ENCODE peak calls at places on chromosomes 2 and 18, in ten cellular contexts. O, M, I, Z, U, L, F, P, D and J are unnamed samples.

GRCh38 chr2:64654993-64655666 is 1.4 kb upstream of the SERTAD2 start:
- DNase-seq in O (no peak), M (peak; percentile 38), I (no peak), Z (peak; percentile 38), U (peak; percentile 52), L (no peak), F (peak; percentile 43), P (peak; percentile 64), D (peak; percentile 24), J (no peak)

GRCh38 chr18:76256897-76257500 is 238.0 kb downstream of the ZNF516 start:
- DNase-seq in O (no peak), M (peak; percentile 76), I (no peak), Z (peak; percentile 71), U (no peak), L (no peak), F (peak; percentile 39), P (peak; percentile 83), D (peak; percentile 39), J (peak; percentile 53)

GRCh38 chr2:71071681-71072398 is 3.4 kb downstream of the NAGK start:
- DNase-seq in O (peak; percentile 80), M (no peak), I (peak; percentile 23), Z (no peak), U (peak; percentile 95), L (no peak), F (peak; percentile 84), P (no peak), D (no peak), J (no peak)

GRCh38 chr2:105388971-105389381 is 9.9 kb downstream of the FHL2 start:
- DNase-seq in O (no peak), M (peak; percentile 96), I (no peak), Z (peak; percentile 97), U (no peak), L (no peak), F (no peak), P (peak; percentile 85), D (no peak), J (no peak)

GRCh38 chr2:162198239-162198638 is 45.0 kb downstream of the FAP start:
- DNase-seq in O (no peak), M (peak; percentile 25), I (no peak), Z (peak; percentile 15), U (no peak), L (no peak), F (no peak), P (no peak), D (no peak), J (no peak)

GRCh38 chr18:58132595-58133191 is 88.7 kb downstream of the NEDD4L start:
- DNase-seq in O (no peak), M (no peak), I (no peak), Z (no peak), U (no peak), L (no peak), F (no peak), P (peak; percentile 29), D (no peak), J (no peak)

GRCh38 chr2:219887870-219888269 is 260.4 kb downstream of the SLC4A3 start:
- DNase-seq in O (no peak), M (no peak), I (no peak), Z (no peak), U (no peak), L (no peak), F (no peak), P (no peak), D (no peak), J (no peak)

GRCh38 chr2:100906131-100906530 is 86.2 kb downstream of the NPAS2 start:
- DNase-seq in O (no peak), M (no peak), I (no peak), Z (no peak), U (no peak), L (no peak), F (no peak), P (no peak), D (no peak), J (no peak)

GRCh38 chr2:174341995-174342571 is 7.3 kb downstream of the SP9 start:
- DNase-seq in O (no peak), M (no peak), I (no peak), Z (no peak), U (no peak), L (no peak), F (no peak), P (no peak), D (no peak), J (peak; percentile 42)

GRCh38 chr2:95366514-95366913 is 36.0 kb upstream of the FAHD2A start:
- DNase-seq in O (no peak), M (no peak), I (peak; percentile 4), Z (no peak), U (no peak), L (no peak), F (no peak), P (no peak), D (no peak), J (no peak)

DNA sequence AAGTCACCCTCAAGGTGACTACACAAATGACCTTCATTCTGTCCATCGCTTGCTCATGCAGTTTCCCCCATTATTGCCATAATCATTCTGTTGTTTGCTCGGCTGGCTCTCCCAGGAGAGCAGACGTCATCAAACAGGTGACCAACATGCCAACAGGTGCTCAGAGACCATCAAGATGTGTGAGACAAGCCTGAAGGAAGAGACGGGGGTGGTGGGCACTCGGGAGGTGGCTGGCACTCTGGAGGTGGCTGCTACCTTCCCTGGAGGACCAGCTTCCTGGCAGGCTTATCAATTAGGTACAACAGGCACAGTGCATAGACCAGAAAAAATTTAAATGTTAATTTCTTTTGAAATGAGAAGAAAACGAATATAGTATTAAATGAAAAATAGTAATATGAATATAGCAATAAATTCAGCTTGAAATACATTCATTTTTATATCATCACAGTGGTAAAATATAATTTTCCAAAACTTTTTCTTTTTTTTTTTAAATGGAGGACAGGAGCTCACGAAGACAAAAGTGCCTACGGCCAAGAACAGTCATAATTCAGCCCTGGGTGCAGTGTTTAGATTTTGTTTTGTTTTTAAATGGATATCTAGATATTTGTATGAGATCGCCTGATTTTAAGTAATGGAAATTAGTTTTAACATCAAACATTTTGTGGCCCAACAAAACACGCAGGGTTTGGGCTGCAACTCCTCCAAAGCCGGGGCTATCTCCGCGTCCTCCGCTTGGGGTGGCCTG is 16.9 kb upstream of the HAAO start:
- DNase-seq in O (no peak), M (no peak), I (no peak), Z (peak; percentile 81), U (no peak), L (no peak), F (no peak), P (no peak), D (peak; percentile 67), J (no peak)
- TF ChIP-seq CTCF in O (no peak), M (peak; percentile 7), I (no peak), Z (peak; percentile 21), U (no peak), L (no peak), F (no peak), P (peak; percentile 15), D (no peak), J (no peak)

DNA sequence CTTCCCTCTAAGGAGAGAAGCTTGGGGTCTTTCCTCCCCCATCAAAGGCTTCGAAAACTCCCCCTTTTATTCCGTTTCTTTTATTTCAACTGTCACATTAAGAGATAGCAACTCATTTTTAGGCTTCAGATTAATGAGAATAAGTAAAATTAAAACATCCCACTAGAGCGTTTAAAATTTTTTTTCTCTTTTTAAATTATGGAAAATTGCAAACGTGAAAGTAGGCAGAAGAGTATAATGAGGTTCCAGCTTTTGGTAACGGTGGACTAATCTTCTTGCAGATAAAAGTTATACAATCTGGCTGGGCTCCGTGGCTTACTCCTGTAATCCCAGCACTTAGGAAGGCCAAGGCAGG is 21.9 kb upstream of the RMP24 start:
- DNase-seq in O (no peak), M (no peak), I (no peak), Z (no peak), U (no peak), L (no peak), F (no peak), P (no peak), D (no peak), J (no peak)
- TF ChIP-seq CTCF in O (no peak), M (no peak), I (peak; percentile 29), Z (no peak), U (no peak), L (peak; percentile 39), F (no peak), P (no peak), D (no peak), J (peak; percentile 17)

DNA sequence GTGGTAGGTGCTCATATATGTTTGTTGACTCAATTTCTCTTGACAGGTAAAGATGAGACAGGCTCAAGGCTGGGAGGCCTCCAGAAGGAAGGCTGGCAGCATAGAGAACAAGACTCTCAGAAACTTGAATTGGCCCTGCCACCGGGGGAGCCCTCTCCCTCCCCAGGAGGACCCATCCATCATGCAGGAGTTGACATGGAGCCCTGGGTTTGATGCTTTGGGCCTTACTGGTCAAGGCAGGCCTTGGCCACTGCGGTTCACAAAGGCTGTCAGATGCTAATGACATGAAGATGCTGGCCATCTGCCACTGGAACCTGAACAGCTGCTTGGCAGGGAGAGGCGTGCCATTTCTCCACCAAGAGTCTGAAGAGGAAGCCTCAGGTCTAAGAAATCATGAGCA is 193.6 kb downstream of the MTCL1 start:
- DNase-seq in O (no peak), M (no peak), I (no peak), Z (no peak), U (no peak), L (peak; percentile 44), F (no peak), P (no peak), D (peak; percentile 46), J (no peak)
- TF ChIP-seq CTCF in O (no peak), M (no peak), I (no peak), Z (no peak), U (peak; percentile 19), L (no peak), F (no peak), P (no peak), D (no peak), J (no peak)

GRCh38 chr2:156132941-156133340 is 199.6 kb downstream of the NR4A2 start:
- DNase-seq in O (no peak), M (no peak), I (no peak), Z (no peak), U (no peak), L (no peak), F (no peak), P (no peak), D (no peak), J (no peak)

GRCh38 chr2:156124458-156124857 is 208.1 kb downstream of the NR4A2 start:
- DNase-seq in O (no peak), M (no peak), I (no peak), Z (no peak), U (no peak), L (no peak), F (no peak), P (no peak), D (no peak), J (no peak)

GRCh38 chr2:156125018-156125417 is 207.5 kb downstream of the NR4A2 start:
- DNase-seq in O (no peak), M (no peak), I (no peak), Z (no peak), U (no peak), L (no peak), F (no peak), P (no peak), D (no peak), J (no peak)

GRCh38 chr2:156132130-156132529 is 200.4 kb downstream of the NR4A2 start:
- DNase-seq in O (no peak), M (no peak), I (no peak), Z (no peak), U (no peak), L (no peak), F (no peak), P (no peak), D (no peak), J (no peak)

DNA sequence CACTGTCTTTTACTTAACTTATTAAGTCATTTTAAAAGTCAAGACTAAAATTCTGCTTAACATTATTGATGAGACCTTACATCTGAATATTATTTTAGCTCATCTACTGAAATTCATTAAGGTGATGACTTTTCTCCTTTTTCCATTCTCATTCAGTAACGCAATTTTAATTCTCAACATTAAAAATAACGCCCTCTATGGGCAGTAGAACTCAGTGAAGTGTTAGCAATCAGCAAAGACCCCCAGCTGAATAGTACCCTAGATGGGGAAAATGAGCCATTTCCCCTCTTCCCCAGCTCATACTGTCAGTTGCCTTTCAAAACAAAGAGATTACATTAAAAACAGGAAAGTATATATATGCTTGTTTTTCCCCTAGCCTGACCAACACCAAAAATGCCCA is 203.3 kb downstream of the NR4A2 start:
- DNase-seq in O (no peak), M (no peak), I (no peak), Z (no peak), U (no peak), L (no peak), F (no peak), P (no peak), D (no peak), J (no peak)
- TF ChIP-seq CTCF in O (peak; percentile 6), M (no peak), I (no peak), Z (no peak), U (no peak), L (no peak), F (no peak), P (no peak), D (no peak), J (no peak)